ENCODE peak calls at places on chromosome 6, in seven cellular contexts. V is tibial artery, X is left ventricle myocardium inferior, W is GM23338, J is HFF-Myc, N is foreskin fibroblast, I is glutamatergic neuron. R is an unnamed sample.

GRCh38 chr6:156866181-156866862 is 89.1 kb downstream of the ARID1B start:
- DNase-seq in V (no peak), X (no peak), W (no peak), J (no peak), N (peak; percentile 59), I (no peak), R (no peak)

GRCh38 chr6:451847-452246 is 60.3 kb downstream of the IRF4 start:
- DNase-seq in V (no peak), X (no peak), W (no peak), J (no peak), N (no peak), I (no peak), R (no peak)

GRCh38 chr6:44524491-44525227 is 137.2 kb downstream of the CDC5L start:
- DNase-seq in V (no peak), X (no peak), W (no peak), J (no peak), N (no peak), I (no peak), R (no peak)

GRCh38 chr6:94045473-94045872 is 626.1 kb upstream of the EPHA7 start:
- DNase-seq in V (no peak), X (no peak), W (peak; percentile 51), J (no peak), N (no peak), I (no peak), R (no peak)

GRCh38 chr6:3328796-3329195 is 70.0 kb downstream of the PSMG4 start:
- DNase-seq in V (no peak), X (peak; percentile 47), W (no peak), J (no peak), N (no peak), I (peak; percentile 10), R (no peak)

GRCh38 chr6:93784794-93785757 is 365.7 kb upstream of the EPHA7 start:
- DNase-seq in V (no peak), X (no peak), W (no peak), J (peak; percentile 2), N (peak; percentile 93), I (no peak), R (no peak)

GRCh38 chr6:149387787-149388512 is 12.1 kb upstream of the SUMO4 start:
- DNase-seq in V (no peak), X (no peak), W (no peak), J (no peak), N (no peak), I (no peak), R (no peak)

GRCh38 chr6:155895641-155896040 is 440.0 kb upstream of the NOX3 start:
- DNase-seq in V (no peak), X (no peak), W (no peak), J (no peak), N (no peak), I (no peak), R (no peak)

GRCh38 chr6:25928562-25929324 is 1.7 kb downstream of the SLC17A2 start:
- DNase-seq in V (no peak), X (no peak), W (no peak), J (no peak), N (no peak), I (no peak), R (no peak)

GRCh38 chr6:53530346-53530745 is 14.6 kb downstream of the GCLC start:
- DNase-seq in V (no peak), X (peak; percentile 37), W (peak; percentile 72), J (no peak), N (no peak), I (no peak), R (no peak)

GRCh38 chr6:43739642-43740091 is 30.3 kb upstream of the VEGFA start:
- DNase-seq in V (no peak), X (no peak), W (no peak), J (no peak), N (no peak), I (no peak), R (no peak)

GRCh38 chr6:143505111-143505510 is 6.4 kb downstream of the FUCA2 start:
- DNase-seq in V (no peak), X (no peak), W (no peak), J (no peak), N (no peak), I (no peak), R (no peak)

GRCh38 chr6:2623348-2623747 is 127.4 kb downstream of the MYLK4 start:
- DNase-seq in V (no peak), X (no peak), W (peak; percentile 27), J (no peak), N (no peak), I (no peak), R (no peak)

GRCh38 chr6:158868122-158868480 is 48.9 kb upstream of the EZR start:
- DNase-seq in V (no peak), X (no peak), W (no peak), J (no peak), N (no peak), I (no peak), R (no peak)

GRCh38 chr6:158867381-158868121 is 48.4 kb upstream of the EZR start:
- DNase-seq in V (no peak), X (no peak), W (no peak), J (no peak), N (no peak), I (no peak), R (no peak)

GRCh38 chr6:158869010-158869603 is 49.9 kb upstream of the EZR start:
- DNase-seq in V (peak; percentile 29), X (no peak), W (peak; percentile 86), J (no peak), N (no peak), I (no peak), R (no peak)

GRCh38 chr6:158870418-158870957 is 51.3 kb upstream of the EZR start:
- DNase-seq in V (no peak), X (no peak), W (no peak), J (no peak), N (no peak), I (no peak), R (no peak)

DNA sequence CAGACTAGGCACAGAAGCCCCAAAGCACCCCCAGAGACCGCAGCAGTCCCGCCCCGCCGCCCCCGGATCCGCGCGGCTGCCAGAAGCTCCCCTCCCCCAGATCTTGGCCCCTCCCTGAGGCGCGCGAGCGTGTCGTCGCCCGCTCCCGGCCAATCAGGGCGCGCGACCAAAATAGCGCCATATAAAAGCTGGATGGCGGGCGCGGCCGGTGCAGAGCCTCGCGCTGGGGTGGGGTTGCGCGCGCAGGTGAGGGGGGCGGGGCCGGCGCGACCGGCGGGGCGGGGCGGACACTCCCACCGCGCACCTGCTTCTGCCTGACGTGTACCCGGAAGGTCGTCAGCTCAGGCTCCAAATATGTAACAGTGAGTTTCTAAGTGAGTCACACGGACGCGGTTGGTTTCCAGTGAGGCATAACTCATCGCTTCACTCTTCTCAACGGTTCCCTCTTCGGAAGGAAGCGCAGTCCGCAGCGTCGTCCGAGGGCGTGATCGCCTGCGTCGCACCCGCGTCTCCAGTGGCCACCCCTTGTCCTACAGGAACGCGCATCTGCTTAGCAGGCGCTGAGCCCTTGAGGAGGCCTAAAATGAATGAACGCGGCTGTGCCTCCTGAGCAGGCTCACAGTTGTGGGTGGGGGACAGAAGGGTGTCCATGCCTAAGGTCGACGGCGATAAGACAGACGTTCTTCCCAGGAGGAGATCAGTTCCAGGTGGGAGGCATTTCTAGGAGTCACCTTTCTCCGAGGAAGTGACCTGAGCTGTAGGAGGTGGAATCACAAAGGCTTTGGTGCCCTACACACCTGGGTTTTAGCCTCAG is 50.6 kb upstream of the EZR start:
- DNase-seq in V (peak; percentile 56), X (peak; percentile 87), W (peak; percentile 97), J (peak; percentile 85), N (peak; percentile 92), I (peak; percentile 95), R (peak; percentile 77)
- TF ChIP-seq CTCF in V (no peak), X (no peak), W (no peak), J (peak; percentile 2), N (no peak), I (no peak), R (no peak)

DNA sequence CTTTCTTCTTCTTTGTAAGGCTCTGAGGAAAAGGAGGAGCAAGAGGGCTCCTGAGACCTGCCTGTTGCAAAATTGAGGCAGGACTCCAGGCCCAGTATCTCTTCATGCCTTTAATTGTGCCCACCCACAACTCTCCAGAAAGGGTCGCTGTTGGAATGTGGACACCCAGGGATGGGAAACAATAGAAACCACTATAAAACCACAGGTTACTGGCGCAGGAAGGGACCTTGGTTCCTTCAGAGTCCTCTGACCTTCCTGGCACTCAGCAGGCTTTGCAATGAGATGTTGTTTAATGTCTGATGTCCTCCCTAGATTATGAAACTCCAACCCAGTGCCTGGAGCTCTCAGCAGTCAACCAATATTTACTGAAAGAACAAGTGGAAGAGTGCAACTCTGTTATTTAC is 136.9 kb downstream of the FNDC1 start:
- DNase-seq in V (no peak), X (no peak), W (no peak), J (no peak), N (no peak), I (no peak), R (no peak)
- TF ChIP-seq CTCF in V (no peak), X (no peak), W (no peak), J (no peak), N (no peak), I (no peak), R (no peak)

GRCh38 chr6:136210450-136211165 is 39.5 kb downstream of the MTFR2 start:
- DNase-seq in V (no peak), X (no peak), W (no peak), J (no peak), N (no peak), I (no peak), R (no peak)

GRCh38 chr6:136212616-136213396 is 37.3 kb downstream of the MTFR2 start:
- DNase-seq in V (no peak), X (no peak), W (no peak), J (no peak), N (no peak), I (no peak), R (no peak)

GRCh38 chr6:136209496-136209895 is 40.6 kb downstream of the MTFR2 start:
- DNase-seq in V (no peak), X (no peak), W (no peak), J (no peak), N (no peak), I (no peak), R (no peak)

GRCh38 chr6:136213853-136214252 is 36.3 kb downstream of the MTFR2 start:
- DNase-seq in V (no peak), X (no peak), W (no peak), J (no peak), N (no peak), I (no peak), R (no peak)

DNA sequence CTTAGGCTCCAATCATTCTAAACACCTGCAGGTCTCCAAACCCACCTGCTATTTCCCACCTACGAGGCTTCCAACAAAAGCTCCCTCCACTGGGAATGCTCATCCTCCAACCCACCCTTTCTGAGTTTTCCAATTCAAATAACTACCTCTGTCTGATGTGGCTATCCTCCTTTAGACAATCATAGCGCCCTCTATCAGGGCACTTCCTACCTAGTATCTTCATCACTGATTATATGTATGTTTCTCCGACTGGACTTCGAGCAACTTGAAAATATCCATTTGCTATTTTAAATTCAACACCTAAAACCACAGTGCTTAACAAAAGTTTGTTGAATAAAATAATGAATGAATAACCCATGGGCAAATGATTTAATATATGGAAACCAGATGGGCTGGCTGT is 41.3 kb downstream of the MTFR2 start:
- DNase-seq in V (no peak), X (no peak), W (peak; percentile 60), J (no peak), N (no peak), I (no peak), R (no peak)
- TF ChIP-seq CTCF in V (no peak), X (no peak), W (peak; percentile 64), J (peak; percentile 10), N (no peak), I (no peak), R (no peak)

DNA sequence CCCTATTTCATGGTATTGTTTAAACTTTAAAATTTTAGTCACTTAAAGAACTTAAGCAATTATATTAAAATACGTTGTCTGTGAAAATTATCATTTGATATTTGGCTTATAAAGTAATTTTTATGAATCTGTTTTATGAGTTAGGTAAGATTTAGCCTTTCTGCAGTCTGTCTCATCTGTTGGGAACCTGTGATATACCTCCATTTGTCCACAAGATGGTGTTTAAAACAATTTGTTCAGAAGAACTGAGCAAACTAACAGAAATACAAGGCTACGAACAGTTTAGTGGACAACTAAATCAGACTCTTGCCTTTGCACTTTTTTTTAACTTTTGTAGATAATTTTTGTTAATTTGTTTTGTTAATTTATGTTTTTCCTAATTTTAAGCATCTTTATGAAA is 92.4 kb downstream of the COL9A1 start:
- DNase-seq in V (no peak), X (no peak), W (peak; percentile 22), J (no peak), N (no peak), I (no peak), R (no peak)
- TF ChIP-seq CTCF in V (no peak), X (peak; percentile 37), W (peak; percentile 50), J (no peak), N (no peak), I (no peak), R (no peak)